ENCODE peak calls at places on chromosomes 3 and 15, in ten cellular contexts. S is nephron progenitor cell, F is AG09309, X is GM13976, K is thoracic aorta, J is cardiac fibroblast, U is dorsolateral prefrontal cortex, O is epithelial cell of esophagus, I is fibroblast of lung, Q is AG04450. R is an unnamed sample.
A peak's percentile ranks its signal among the peaks of the same experiment; 100 is the strongest.

GRCh38 chr15:96046620-96047240 is 283.8 kb upstream of the NR2F2 start:
- DNase-seq in Q (no peak), S (no peak), F (peak; percentile 18), X (no peak), J (no peak), K (no peak), O (no peak), U (no peak), I (peak; percentile 69), R (no peak)

GRCh38 chr3:181899702-181900101 is 188.0 kb downstream of the SOX2 start:
- DNase-seq in J (no peak), S (no peak), X (no peak), Q (no peak), U (no peak), K (no peak), F (no peak), O (no peak), I (peak; percentile 90), R (no peak)

GRCh38 chr3:16374047-16375019 is 109.3 kb downstream of the OXNAD1 start:
- DNase-seq in S (peak; percentile 27), O (peak; percentile 11), I (no peak), X (peak; percentile 43), J (no peak), K (no peak), U (no peak), F (no peak), Q (no peak), R (no peak)

GRCh38 chr3:167057586-167057985 is 322.5 kb downstream of the ZBBX start:
- DNase-seq in U (no peak), I (no peak), O (no peak), X (no peak), K (no peak), J (no peak), F (no peak), S (no peak), Q (no peak), R (no peak)

GRCh38 chr15:58469432-58470353 is 37.9 kb downstream of the LIPC start:
- DNase-seq in K (no peak), F (peak; percentile 95), I (peak; percentile 99), Q (peak; percentile 92), X (no peak), J (peak; percentile 96), S (no peak), O (peak; percentile 87), U (no peak), R (peak; percentile 83)

GRCh38 chr15:72998681-72999466 is 53.4 kb upstream of the NEO1 start:
- DNase-seq in S (no peak), F (no peak), U (no peak), K (no peak), O (peak; percentile 75), I (no peak), Q (no peak), X (no peak), J (no peak), R (no peak)

GRCh38 chr3:175149675-175150074 is 290.5 kb downstream of the NAALADL2 start:
- DNase-seq in K (no peak), S (no peak), O (peak; percentile 91), I (peak; percentile 43), J (no peak), U (no peak), Q (no peak), X (no peak), F (no peak), R (no peak)

GRCh38 chr15:100602822-100603393 is 519 bp downstream of the ASB7 start:
- DNase-seq in K (no peak), Q (no peak), X (peak; percentile 40), S (peak; percentile 17), U (no peak), J (peak; percentile 18), O (peak; percentile 55), F (no peak), I (peak; percentile 42), R (no peak)

GRCh38 chr15:50964075-50964474 is 55.6 kb downstream of the AP4E1 start:
- DNase-seq in J (no peak), F (no peak), U (no peak), K (no peak), O (no peak), X (no peak), S (no peak), Q (no peak), I (no peak), R (no peak)

GRCh38 chr15:101048191-101049011 is 129.2 kb downstream of the LRRK1 start:
- DNase-seq in K (no peak), X (no peak), U (no peak), I (no peak), F (no peak), O (no peak), Q (no peak), S (no peak), J (no peak), R (no peak)

GRCh38 chr3:42678447-42678846 is 6.9 kb upstream of the KLHL40 start:
- DNase-seq in F (no peak), J (no peak), I (no peak), S (no peak), Q (no peak), O (no peak), U (no peak), X (no peak), K (no peak), R (no peak)

GRCh38 chr3:13706886-13707285 is 158.0 kb downstream of the FBLN2 start:
- DNase-seq in X (no peak), O (no peak), S (no peak), F (no peak), I (no peak), U (no peak), J (no peak), K (no peak), Q (no peak), R (no peak)

GRCh38 chr3:59880717-59881116 is 830.9 kb upstream of the CFAP20DC start:
- DNase-seq in U (no peak), J (no peak), O (no peak), F (no peak), Q (no peak), X (no peak), I (no peak), S (no peak), K (no peak), R (no peak)

GRCh38 chr3:157585386-157585785 is 82.2 kb upstream of the VEPH1 start:
- DNase-seq in S (no peak), U (no peak), F (no peak), K (no peak), Q (no peak), O (no peak), X (no peak), J (peak; percentile 17), I (peak; percentile 57), R (no peak)

GRCh38 chr3:98655666-98656065 is 62.3 kb upstream of the CPOX start:
- DNase-seq in X (no peak), I (peak; percentile 65), K (no peak), U (no peak), J (peak; percentile 91), F (peak; percentile 10), S (no peak), O (no peak), Q (no peak), R (no peak)

GRCh38 chr3:39317571-39318169 is 11.8 kb upstream of the CCR8 start:
- DNase-seq in U (no peak), I (no peak), K (no peak), X (no peak), F (no peak), S (no peak), O (peak; percentile 7), J (no peak), Q (no peak), R (no peak)

GRCh38 chr3:28348286-28348636 is 260 bp upstream of the ZCWPW2 start:
- DNase-seq in F (peak; percentile 82), X (no peak), Q (no peak), I (no peak), J (peak; percentile 96), K (peak; percentile 82), O (peak; percentile 91), S (no peak), U (peak; percentile 80), R (peak; percentile 93)

GRCh38 chr3:50608278-50608677 is 3.3 kb downstream of the CISH start:
- DNase-seq in X (no peak), I (no peak), Q (no peak), O (no peak), K (no peak), S (no peak), J (no peak), U (no peak), F (no peak), R (no peak)

GRCh38 chr3:144683065-144683464 is 711.4 kb downstream of the DIPK2A start:
- DNase-seq in U (no peak), O (no peak), S (no peak), F (no peak), J (no peak), K (no peak), Q (no peak), X (no peak), I (no peak), R (no peak)

GRCh38 chr15:85620321-85621044 is 174.2 kb downstream of the KLHL25 start:
- DNase-seq in X (no peak), Q (no peak), S (no peak), U (no peak), J (peak; percentile 74), I (peak; percentile 83), F (no peak), O (peak; percentile 62), K (no peak), R (peak; percentile 91)

GRCh38 chr3:34106879-34107278 is 308.4 kb downstream of the PDCD6IP start:
- DNase-seq in S (peak; percentile 46), X (peak; percentile 22), I (no peak), U (no peak), J (peak; percentile 63), K (no peak), O (peak; percentile 25), Q (no peak), F (no peak), R (no peak)

GRCh38 chr3:53677406-53677805 is 168.8 kb downstream of the CHDH start:
- DNase-seq in U (no peak), O (no peak), Q (no peak), F (no peak), K (no peak), S (no peak), X (no peak), I (no peak), J (no peak), R (no peak)
- TF ChIP-seq CTCF in U (no peak), O (peak; percentile 24), Q (no peak), F (peak; percentile 26), K (no peak), S (peak; percentile 18), X (peak; percentile 20), I (no peak), J (no peak), R (peak; percentile 16)

GRCh38 chr3:100590840-100591147 is 18.6 kb upstream of the ADGRG7 start:
- DNase-seq in Q (no peak), X (no peak), U (no peak), S (no peak), F (no peak), K (no peak), J (no peak), I (no peak), O (no peak), R (no peak)
- TF ChIP-seq CTCF in Q (no peak), X (no peak), U (no peak), S (no peak), F (no peak), K (no peak), J (no peak), I (no peak), O (no peak), R (no peak)

GRCh38 chr3:127749787-127750225 is 72.5 kb downstream of the MGLL start:
- DNase-seq in J (peak; percentile 14), X (no peak), K (no peak), I (no peak), S (no peak), O (no peak), Q (no peak), U (no peak), F (no peak), R (no peak)
- TF ChIP-seq CTCF in J (no peak), X (peak; percentile 13), K (no peak), I (peak; percentile 12), S (no peak), O (no peak), Q (no peak), U (no peak), F (no peak), R (no peak)

GRCh38 chr15:64092864-64093626 is 593 bp downstream of the CIAO2A start:
- DNase-seq in U (no peak), F (no peak), K (no peak), I (peak; percentile 80), O (peak; percentile 32), J (peak; percentile 58), X (peak; percentile 58), Q (no peak), S (peak; percentile 36), R (no peak)
- TF ChIP-seq CTCF in U (no peak), F (peak; percentile 6), K (no peak), I (no peak), O (no peak), J (peak; percentile 16), X (peak; percentile 26), Q (no peak), S (no peak), R (no peak)

R was measured in AG09319.